ENCODE peak calls at places on chromosomes 2 and 18, in four cellular contexts. Y is iPS-NIHi11, V is bronchial epithelial cell, R is AG08395. M is an unnamed sample.

GRCh38 chr2:168604252-168604651 is 148.2 kb downstream of the CERS6 start:
- DNase-seq in V (no peak), Y (no peak), R (no peak), M (no peak)

GRCh38 chr2:14702258-14702657 is 69.7 kb downstream of the LRATD1 start:
- DNase-seq in R (no peak), Y (no peak), V (peak; percentile 72), M (no peak)

GRCh38 chr18:44178476-44178875 is 502.2 kb upstream of the SETBP1 start:
- DNase-seq in V (no peak), Y (no peak), R (no peak), M (no peak)

GRCh38 chr2:37281916-37282315 is 42.7 kb downstream of the PRKD3 start:
- DNase-seq in V (no peak), R (no peak), Y (no peak), M (no peak)

GRCh38 chr2:23135481-23136100 is 249.4 kb upstream of the KLHL29 start:
- DNase-seq in V (peak; percentile 29), Y (peak; percentile 39), R (no peak), M (no peak)

GRCh38 chr2:144267209-144267608 is 252.7 kb downstream of the ZEB2 start:
- DNase-seq in V (no peak), Y (no peak), R (no peak), M (no peak)

GRCh38 chr2:54103454-54104314 is 11.7 kb upstream of the ACYP2 start:
- DNase-seq in V (peak; percentile 93), Y (peak; percentile 81), R (peak; percentile 78), M (peak; percentile 69)

GRCh38 chr18:35979112-35979511 is 6.6 kb downstream of the RMP24 start:
- DNase-seq in V (no peak), R (no peak), Y (no peak), M (no peak)

GRCh38 chr2:189233527-189233926 is 54.0 kb upstream of the COL5A2 start:
- DNase-seq in V (peak; percentile 87), Y (no peak), R (no peak), M (no peak)

GRCh38 chr18:8549254-8549653 is 60.0 kb upstream of the RAB12 start:
- DNase-seq in Y (no peak), R (no peak), V (no peak), M (no peak)

GRCh38 chr18:22279741-22280452 is 110.5 kb downstream of the GATA6 start:
- DNase-seq in R (peak; percentile 58), V (no peak), Y (no peak), M (no peak)

GRCh38 chr2:30348825-30349224 is 98.2 kb upstream of the LCLAT1 start:
- DNase-seq in R (no peak), Y (no peak), V (no peak), M (no peak)

GRCh38 chr18:38525039-38525438 is 959.4 kb upstream of the CELF4 start:
- DNase-seq in Y (no peak), V (no peak), R (no peak), M (no peak)

GRCh38 chr2:109592905-109593304 is 20.9 kb downstream of the SEPTIN10 start:
- DNase-seq in Y (no peak), V (no peak), R (no peak), M (no peak)

GRCh38 chr2:120758181-120759048 is 22.7 kb downstream of the GLI2 start:
- DNase-seq in R (peak; percentile 82), V (no peak), Y (peak; percentile 62), M (peak; percentile 74)

GRCh38 chr18:78873916-78874505 is 105.6 kb upstream of the SALL3 start:
- DNase-seq in V (no peak), Y (no peak), R (peak; percentile 38), M (no peak)

GRCh38 chr2:172096661-172097547 is 5.8 kb downstream of the DLX2 start:
- DNase-seq in Y (peak; percentile 35), V (peak; percentile 87), R (peak; percentile 75), M (peak; percentile 74)

GRCh38 chr2:147782521-147782920 is 62.3 kb upstream of the ACVR2A start:
- DNase-seq in R (peak; percentile 43), V (peak; percentile 58), Y (peak; percentile 50), M (peak; percentile 22)

GRCh38 chr2:1981421-1981820 is 237.1 kb upstream of the PXDN start:
- DNase-seq in Y (no peak), R (no peak), V (no peak), M (no peak)

GRCh38 chr2:237509905-237510304 is 22.9 kb downstream of the MLPH start:
- DNase-seq in R (no peak), V (no peak), Y (no peak), M (no peak)

GRCh38 chr2:1911811-1912210 is 167.5 kb upstream of the PXDN start:
- DNase-seq in Y (no peak), R (no peak), V (no peak), M (no peak)

GRCh38 chr2:121010998-121011397 is 274.0 kb downstream of the TFCP2L1 start:
- DNase-seq in V (no peak), R (no peak), Y (no peak), M (no peak)

GRCh38 chr18:51250006-51250405 is 52.5 kb upstream of the MEX3C start:
- DNase-seq in V (no peak), Y (no peak), R (no peak), M (no peak)

GRCh38 chr18:23422751-23423418 is 30.2 kb upstream of the RIOK3 start:
- DNase-seq in Y (no peak), R (peak; percentile 83), V (peak; percentile 52), M (peak; percentile 37)

GRCh38 chr2:36455011-36455410 is 99.4 kb downstream of the CRIM1 start:
- DNase-seq in Y (no peak), V (no peak), R (no peak), M (no peak)

GRCh38 chr2:71860381-71860926 is 287.2 kb downstream of the CYP26B1 start:
- DNase-seq in Y (no peak), V (no peak), R (no peak), M (no peak)